ENCODE peak calls at places on chromosomes 7 and 10, in six cellular contexts. F, Y, P, I, A and J are unnamed samples.

GRCh38 chr7:135168001-135168400 is 2.5 kb downstream of the CYREN start:
- DNase-seq in F (peak; percentile 58), Y (no peak), P (no peak), I (no peak), A (no peak), J (no peak)

GRCh38 chr7:1590887-1591286 is 21.1 kb upstream of the PSMG3 start:
- DNase-seq in F (no peak), Y (no peak), P (no peak), I (no peak), A (no peak), J (no peak)

GRCh38 chr7:28853834-28854749 is 104.0 kb downstream of the TRIL start:
- DNase-seq in F (peak; percentile 87), Y (peak; percentile 47), P (no peak), I (peak; percentile 87), A (peak; percentile 59), J (peak; percentile 48)

GRCh38 chr10:117921421-117921820 is 125.3 kb downstream of the RAB11FIP2 start:
- DNase-seq in F (no peak), Y (no peak), P (no peak), I (no peak), A (no peak), J (no peak)

GRCh38 chr7:99002146-99002826 is 124.0 kb downstream of the TRRAP start:
- DNase-seq in F (no peak), Y (no peak), P (no peak), I (no peak), A (peak; percentile 21), J (no peak)

GRCh38 chr7:145909956-145910611 is 206.5 kb upstream of the CNTNAP2 start:
- DNase-seq in F (no peak), Y (no peak), P (no peak), I (no peak), A (peak; percentile 83), J (no peak)

GRCh38 chr7:38185395-38185920 is 7.4 kb downstream of the STARD3NL start:
- DNase-seq in F (no peak), Y (no peak), P (no peak), I (no peak), A (no peak), J (no peak)

GRCh38 chr7:111045469-111045868 is 45.5 kb upstream of the LRRN3 start:
- DNase-seq in F (no peak), Y (peak; percentile 43), P (no peak), I (no peak), A (no peak), J (no peak)

GRCh38 chr10:51074238-51075028 is at the start of gene PRKG1:
- DNase-seq in F (peak; percentile 90), Y (peak; percentile 82), P (peak; percentile 28), I (peak; percentile 10), A (peak; percentile 75), J (peak; percentile 75)

GRCh38 chr7:40356871-40357676 is 222.3 kb downstream of the SUGCT start:
- DNase-seq in F (no peak), Y (peak; percentile 54), P (no peak), I (no peak), A (peak; percentile 42), J (no peak)

GRCh38 chr7:37109853-37110252 is 338.8 kb downstream of the ELMO1 start:
- DNase-seq in F (no peak), Y (no peak), P (no peak), I (no peak), A (no peak), J (peak; percentile 56)

GRCh38 chr10:92681306-92681823 is 8.4 kb upstream of the HHEX start:
- DNase-seq in F (no peak), Y (no peak), P (no peak), I (no peak), A (no peak), J (no peak)

GRCh38 chr7:92880212-92881090 is 44.1 kb upstream of the CDK6 start:
- DNase-seq in F (no peak), Y (peak; percentile 36), P (no peak), I (no peak), A (peak; percentile 35), J (peak; percentile 58)

GRCh38 chr10:9596368-9596920 is 1421.2 kb upstream of the CELF2 start:
- DNase-seq in F (no peak), Y (no peak), P (peak; percentile 72), I (no peak), A (peak; percentile 13), J (no peak)

GRCh38 chr7:158740657-158741293 is 36.2 kb upstream of the NCAPG2 start:
- DNase-seq in F (peak; percentile 68), Y (peak; percentile 93), P (no peak), I (no peak), A (peak; percentile 96), J (peak; percentile 80)

GRCh38 chr7:133040178-133040577 is 41.7 kb downstream of the CHCHD3 start:
- DNase-seq in F (no peak), Y (no peak), P (no peak), I (no peak), A (no peak), J (no peak)

GRCh38 chr7:30995541-30995940 is 31.8 kb downstream of the GHRHR start:
- DNase-seq in F (no peak), Y (peak; percentile 7), P (no peak), I (no peak), A (no peak), J (no peak)

GRCh38 chr7:82975811-82976468 is 186.7 kb downstream of the PCLO start:
- DNase-seq in F (no peak), Y (no peak), P (peak; percentile 31), I (no peak), A (no peak), J (no peak)

GRCh38 chr7:44791278-44792219 is 4.9 kb upstream of the PPIA start:
- DNase-seq in F (no peak), Y (peak; percentile 50), P (no peak), I (no peak), A (peak; percentile 80), J (peak; percentile 58)

GRCh38 chr10:24616536-24616935 is 107.2 kb downstream of the ARHGAP21 start:
- DNase-seq in F (no peak), Y (no peak), P (no peak), I (no peak), A (no peak), J (no peak)

GRCh38 chr10:86356306-86356705 is 10.3 kb downstream of the GRID1 start:
- DNase-seq in F (no peak), Y (no peak), P (no peak), I (no peak), A (no peak), J (no peak)

GRCh38 chr7:130037703-130038102 is 13.5 kb downstream of the ZC3HC1 start:
- DNase-seq in F (no peak), Y (peak; percentile 19), P (no peak), I (no peak), A (peak; percentile 57), J (peak; percentile 34)
- TF ChIP-seq CTCF in F (no peak), Y (peak; percentile 43), P (peak; percentile 42), I (peak; percentile 28), A (peak; percentile 61), J (peak; percentile 48)

DNA sequence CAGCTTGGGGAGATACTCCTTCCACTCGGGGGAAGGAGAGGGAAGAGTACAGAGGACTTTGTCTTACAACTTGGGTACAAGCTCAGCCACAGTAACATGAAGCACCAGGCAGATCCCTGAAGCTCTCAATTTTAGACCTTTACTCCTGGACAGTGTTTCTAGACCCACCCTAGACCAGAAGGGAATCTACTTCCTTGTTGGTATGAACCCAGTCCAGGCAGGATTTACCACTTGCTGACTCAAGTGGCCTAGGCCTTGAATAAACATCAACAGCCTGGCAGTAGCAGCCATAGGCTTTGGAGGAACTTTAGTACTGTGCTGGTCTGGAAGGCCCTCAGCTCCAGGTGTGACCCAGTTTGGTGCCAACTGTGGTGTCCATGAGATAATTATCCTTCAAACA is 173.1 kb downstream of the ADRA2A start:
- DNase-seq in F (no peak), Y (no peak), P (no peak), I (no peak), A (no peak), J (no peak)
- H3K4me3 ChIP-seq in F (no peak overlapping the region), Y (no peak overlapping the region), P (no peak overlapping the region), I (no peak overlapping the region), A (no peak overlapping the region), J (no peak overlapping the region)

GRCh38 chr10:78614744-78615143 is 454.0 kb upstream of the ZMIZ1 start:
- DNase-seq in F (no peak), Y (no peak), P (no peak), I (no peak), A (no peak), J (no peak)

GRCh38 chr10:78617633-78618032 is 451.1 kb upstream of the ZMIZ1 start:
- DNase-seq in F (no peak), Y (no peak), P (no peak), I (no peak), A (no peak), J (no peak)

GRCh38 chr10:78613132-78613531 is 455.6 kb upstream of the ZMIZ1 start:
- DNase-seq in F (no peak), Y (no peak), P (no peak), I (no peak), A (no peak), J (no peak)

GRCh38 chr10:78618050-78618449 is 450.7 kb upstream of the ZMIZ1 start:
- DNase-seq in F (no peak), Y (no peak), P (no peak), I (no peak), A (no peak), J (no peak)

DNA sequence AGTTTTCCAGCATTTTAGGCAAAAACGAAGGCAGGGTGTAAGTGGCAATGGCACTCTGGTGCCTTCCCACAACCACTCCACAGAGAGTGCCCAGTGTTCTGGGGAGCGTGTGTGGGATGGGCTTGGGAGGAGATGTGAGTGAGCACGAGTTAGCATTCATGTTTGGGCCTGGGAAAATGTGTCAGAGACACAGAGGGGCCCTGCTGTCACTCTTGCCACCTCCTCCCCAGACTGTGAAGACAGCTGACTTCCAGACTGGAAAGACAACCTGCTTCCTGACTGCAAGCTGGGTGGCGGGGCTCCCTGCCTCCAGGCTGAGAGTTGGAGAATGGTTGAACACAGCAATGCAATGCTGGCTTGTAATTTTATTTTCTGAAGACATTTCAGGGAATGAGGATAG is 454.5 kb upstream of the ZMIZ1 start:
- DNase-seq in F (no peak), Y (no peak), P (no peak), I (no peak), A (no peak), J (no peak)
- TF ChIP-seq CTCF in F (no peak), Y (no peak), P (no peak), I (no peak), A (no peak), J (no peak)

GRCh38 chr10:32952094-32952493 is 5.9 kb downstream of the ITGB1 start:
- DNase-seq in F (no peak), Y (no peak), P (no peak), I (no peak), A (no peak), J (no peak)

GRCh38 chr10:32951111-32951510 is 6.9 kb downstream of the ITGB1 start:
- DNase-seq in F (no peak), Y (no peak), P (no peak), I (no peak), A (peak; percentile 48), J (peak; percentile 25)

GRCh38 chr10:32954080-32954479 is 4.0 kb downstream of the ITGB1 start:
- DNase-seq in F (no peak), Y (no peak), P (no peak), I (no peak), A (no peak), J (no peak)

GRCh38 chr10:32953277-32953927 is 4.6 kb downstream of the ITGB1 start:
- DNase-seq in F (no peak), Y (no peak), P (no peak), I (no peak), A (no peak), J (peak; percentile 27)

GRCh38 chr10:32952541-32953276 is 5.3 kb downstream of the ITGB1 start:
- DNase-seq in F (no peak), Y (no peak), P (no peak), I (no peak), A (no peak), J (no peak)
- H3K4me3 ChIP-seq in F (no peak overlapping the region), Y (no peak overlapping the region), P (no peak overlapping the region), I (no peak overlapping the region), A (no peak overlapping the region), J (no peak overlapping the region)